ENCODE peak calls at places on chromosomes 2 and 18, in six cellular contexts. E is MCF 10A; X is astrocyte of the hippocampus; Z is hippocampal formation; J is stimulated activated CD4-positive, alpha-beta T cell treated with anti-CD3 and anti-CD28 coated beads, Interleukin-1b, Interleukin-23, amount 100 ng/mL, for 24 hours; O is NCI-H524. I is an unnamed sample.

GRCh38 chr2:135183822-135184221 is 131.7 kb downstream of the RAB3GAP1 start:
- DNase-seq in E (peak), X (no peak), Z (no peak), J (no peak), O (no peak), I (no peak)

GRCh38 chr2:161416633-161417427 is 733 bp downstream of the TBR1 start:
- DNase-seq in E (no peak), X (peak), Z (no peak), J (no peak), O (no peak), I (no peak)

GRCh38 chr18:6382968-6383367 is 31.7 kb downstream of the L3MBTL4 start:
- DNase-seq in E (no peak), X (no peak), Z (no peak), J (no peak), O (no peak), I (no peak)

GRCh38 chr2:124186801-124187200 is 161.7 kb downstream of the CNTNAP5 start:
- DNase-seq in E (no peak), X (no peak), Z (no peak), J (no peak), O (no peak), I (no peak)

GRCh38 chr2:152566034-152566727 is 151.1 kb downstream of the PRPF40A start:
- DNase-seq in E (no peak), X (no peak), Z (no peak), J (no peak), O (no peak), I (no peak)

GRCh38 chr2:217645891-217646290 is 356.9 kb downstream of the TNS1 start:
- DNase-seq in E (peak), X (no peak), Z (no peak), J (no peak), O (no peak), I (no peak)

GRCh38 chr2:240214790-240215675 is 74.6 kb upstream of the OTOS start:
- DNase-seq in E (no peak), X (no peak), Z (no peak), J (no peak), O (no peak), I (no peak)

GRCh38 chr2:165957030-165957675 is 3.6 kb upstream of the TTC21B start:
- DNase-seq in E (no peak), X (no peak), Z (no peak), J (no peak), O (no peak), I (no peak)

GRCh38 chr2:24924732-24925131 is 4.7 kb upstream of the ADCY3 start:
- DNase-seq in E (no peak), X (no peak), Z (no peak), J (no peak), O (no peak), I (no peak)

GRCh38 chr2:231672617-231673347 is 35.5 kb upstream of the PTMA start:
- DNase-seq in E (peak), X (peak), Z (no peak), J (no peak), O (peak), I (peak)

GRCh38 chr2:37343537-37344434 is 644 bp upstream of the QPCT start:
- DNase-seq in E (no peak), X (peak), Z (no peak), J (no peak), O (no peak), I (no peak)

GRCh38 chr2:79887747-79888374 is 375.0 kb downstream of the CTNNA2 start:
- DNase-seq in E (peak), X (peak), Z (peak), J (no peak), O (peak), I (no peak)

GRCh38 chr2:210072922-210073509 is 70.6 kb downstream of the RPE start:
- DNase-seq in E (peak), X (peak), Z (no peak), J (no peak), O (no peak), I (no peak)

GRCh38 chr2:120036145-120036544 is 23.3 kb downstream of the EPB41L5 start:
- DNase-seq in E (no peak), X (no peak), Z (no peak), J (no peak), O (no peak), I (no peak)

GRCh38 chr2:127187831-127188230 is 32.3 kb downstream of the CYP27C1 start:
- DNase-seq in E (no peak), X (no peak), Z (no peak), J (no peak), O (no peak), I (no peak)

GRCh38 chr2:231604101-231604684 is 11.5 kb downstream of the TEX44 start:
- DNase-seq in E (peak), X (no peak), Z (peak), J (no peak), O (peak), I (no peak)

GRCh38 chr2:104854507-104855173 is 725 bp downstream of the POU3F3 start:
- DNase-seq in E (no peak), X (peak), Z (no peak), J (no peak), O (no peak), I (no peak)

GRCh38 chr2:135962401-135963138 is 22.9 kb downstream of the DARS1 start:
- DNase-seq in E (no peak), X (no peak), Z (no peak), J (no peak), O (no peak), I (no peak)

GRCh38 chr2:234747833-234748559 is 203.8 kb upstream of the SH3BP4 start:
- DNase-seq in E (no peak), X (no peak), Z (no peak), J (no peak), O (no peak), I (no peak)

GRCh38 chr2:201148434-201148833 is 32.5 kb downstream of the CFLAR start:
- DNase-seq in E (no peak), X (no peak), Z (no peak), J (no peak), O (no peak), I (no peak)

GRCh38 chr18:63872586-63872985 is 14.9 kb upstream of the SERPINB2 start:
- DNase-seq in E (no peak), X (no peak), Z (no peak), J (no peak), O (no peak), I (no peak)

GRCh38 chr18:54162431-54162830 is 62.0 kb downstream of the MBD2 start:
- DNase-seq in E (peak), X (peak), Z (no peak), J (no peak), O (no peak), I (no peak)

GRCh38 chr18:12857215-12857924 is 26.7 kb downstream of the PTPN2 start:
- DNase-seq in E (no peak), X (no peak), Z (no peak), J (peak), O (no peak), I (no peak)

GRCh38 chr2:10862330-10862729 is 49.4 kb upstream of the KCNF1 start:
- DNase-seq in E (no peak), X (no peak), Z (no peak), J (no peak), O (no peak), I (no peak)

GRCh38 chr2:37916512-37917082 is 8.5 kb upstream of the RMDN2 start:
- DNase-seq in E (peak), X (peak), Z (no peak), J (no peak), O (no peak), I (no peak)

GRCh38 chr2:153165021-153165420 is 313.5 kb downstream of the RPRM start:
- DNase-seq in E (no peak), X (no peak), Z (no peak), J (no peak), O (no peak), I (no peak)

GRCh38 chr2:10222-10875 is 36.0 kb downstream of the FAM110C start:
- DNase-seq in E (no peak), X (peak), Z (no peak), J (no peak), O (no peak), I (no peak)

GRCh38 chr2:39178756-39179155 is 57.9 kb upstream of the SOS1 start:
- DNase-seq in E (no peak), X (no peak), Z (no peak), J (no peak), O (no peak), I (no peak)

GRCh38 chr18:2994603-2995432 is 18.1 kb downstream of the LPIN2 start:
- DNase-seq in E (no peak), X (no peak), Z (no peak), J (peak), O (no peak), I (no peak)

GRCh38 chr2:105803337-105803736 is 58.6 kb downstream of the NCK2 start:
- DNase-seq in E (no peak), X (no peak), Z (no peak), J (no peak), O (no peak), I (no peak)

GRCh38 chr18:21134895-21135294 is 23.3 kb upstream of the ROCK1 start:
- DNase-seq in E (peak), X (peak), Z (peak), J (no peak), O (peak), I (no peak)

I was measured in GM12892.